ENCODE peak calls at places on chromosomes 6 and 20, in six cellular contexts. I is HCT116, K is HepG2, C is K562, N is SK-N-SH, E is Panc1. D is an unnamed sample.

GRCh38 chr6:117840541-117840983 is 66.5 kb upstream of the SLC35F1 start:
- DNase-seq in I (peak), K (peak), C (peak), N (peak), E (no peak), D (no peak)

GRCh38 chr20:25481235-25481917 is 73.9 kb downstream of the GINS1 start:
- DNase-seq in I (no peak), K (no peak), C (no peak), N (no peak), E (no peak), D (no peak)

GRCh38 chr20:48824830-48825550 is 2.8 kb downstream of the PREX1 start:
- DNase-seq in I (no peak), K (no peak), C (no peak), N (no peak), E (no peak), D (no peak)

GRCh38 chr6:126048635-126049034 is 62.3 kb downstream of the TRMT11 start:
- DNase-seq in I (no peak), K (no peak), C (no peak), N (no peak), E (no peak), D (no peak)

GRCh38 chr6:127102299-127102698 is 16.2 kb upstream of the RSPO3 start:
- DNase-seq in I (no peak), K (no peak), C (no peak), N (no peak), E (no peak), D (no peak)

GRCh38 chr6:9136141-9136865 is 701.0 kb upstream of the SLC35B3 start:
- DNase-seq in I (no peak), K (no peak), C (no peak), N (no peak), E (no peak), D (no peak)

GRCh38 chr6:17470953-17471335 is 77.5 kb downstream of the CAP2 start:
- DNase-seq in I (no peak), K (no peak), C (no peak), N (no peak), E (no peak), D (no peak)

GRCh38 chr6:32483968-32484613 is 44.4 kb downstream of the HLA-DRA start:
- DNase-seq in I (no peak), K (no peak), C (no peak), N (no peak), E (no peak), D (no peak)

GRCh38 chr6:33126101-33126714 is 50.4 kb downstream of the HLA-DPB1 start:
- DNase-seq in I (peak), K (peak), C (peak), N (peak), E (no peak), D (no peak)

GRCh38 chr6:137241481-137242011 is 22.4 kb upstream of the IFNGR1 start:
- DNase-seq in I (no peak), K (peak), C (no peak), N (no peak), E (no peak), D (no peak)

GRCh38 chr6:9257215-9257614 is 821.9 kb upstream of the SLC35B3 start:
- DNase-seq in I (no peak), K (no peak), C (no peak), N (no peak), E (no peak), D (no peak)

GRCh38 chr6:3669916-3670315 is 81.6 kb downstream of the PXDC1 start:
- DNase-seq in I (no peak), K (no peak), C (peak), N (no peak), E (no peak), D (no peak)

GRCh38 chr20:63519765-63520593 is 586 bp upstream of the PPDPF start:
- DNase-seq in I (no peak), K (no peak), C (peak), N (peak), E (no peak), D (no peak)

GRCh38 chr20:48986899-48987298 is 59.2 kb upstream of the CSE1L start:
- DNase-seq in I (no peak), K (peak), C (peak), N (peak), E (no peak), D (no peak)

GRCh38 chr20:17445561-17445960 is 85.6 kb downstream of the BFSP1 start:
- DNase-seq in I (no peak), K (no peak), C (no peak), N (no peak), E (no peak), D (no peak)

GRCh38 chr20:2006452-2007381 is 12.9 kb upstream of the PDYN start:
- DNase-seq in I (peak), K (peak), C (peak), N (peak), E (peak), D (no peak)

GRCh38 chr20:35630636-35631035 is 15.0 kb downstream of the SPAG4 start:
- DNase-seq in I (no peak), K (no peak), C (no peak), N (no peak), E (no peak), D (no peak)

GRCh38 chr20:36179170-36179945 is 24.8 kb downstream of the EPB41L1 start:
- DNase-seq in I (no peak), K (no peak), C (no peak), N (peak), E (no peak), D (no peak)

DNA sequence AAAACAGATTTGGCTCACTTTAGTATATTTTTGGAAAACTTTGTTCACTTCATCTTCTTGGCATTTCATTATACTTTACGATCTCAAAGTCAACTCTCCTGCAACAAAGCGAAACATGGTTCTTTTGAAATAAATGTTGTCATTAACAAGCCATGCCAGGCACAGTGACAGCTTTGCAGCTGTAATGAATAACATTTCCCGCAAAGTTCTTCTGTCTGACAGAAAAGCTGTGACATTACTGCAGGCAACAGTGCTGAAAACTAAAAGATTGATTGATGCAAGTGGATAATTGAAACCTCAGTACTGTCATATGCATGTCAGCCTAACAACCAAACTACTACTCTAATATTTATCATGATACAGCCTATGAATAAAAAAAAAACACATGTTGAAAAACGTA is 348.1 kb downstream of the FRK start:
- DNase-seq in I (no peak), K (no peak), C (no peak), N (no peak), E (no peak), D (no peak)
- TF ChIP-seq SIN3A in I (no peak), K (no peak), C (no peak), N (no peak), E (no peak), D (no peak)

GRCh38 chr6:87436435-87436834 is 28.7 kb downstream of the CFAP206 start:
- DNase-seq in I (peak), K (peak), C (peak), N (no peak), E (no peak), D (peak)
- TF ChIP-seq SIN3A in I (no peak), K (peak), C (no peak), N (no peak), E (no peak), D (no peak)

GRCh38 chr6:149567194-149567586 is 1.0 kb downstream of the GINM1 start:
- DNase-seq in I (no peak), K (no peak), C (no peak), N (no peak), E (no peak), D (no peak)
- TF ChIP-seq SIN3A in I (no peak), K (no peak), C (no peak), N (no peak), E (no peak), D (no peak)

GRCh38 chr6:88843040-88843439 is 120.4 kb downstream of the RNGTT start:
- DNase-seq in I (no peak), K (no peak), C (no peak), N (no peak), E (no peak), D (no peak)
- TF ChIP-seq SIN3A in I (no peak), K (no peak), C (no peak), N (no peak), E (no peak), D (no peak)

DNA sequence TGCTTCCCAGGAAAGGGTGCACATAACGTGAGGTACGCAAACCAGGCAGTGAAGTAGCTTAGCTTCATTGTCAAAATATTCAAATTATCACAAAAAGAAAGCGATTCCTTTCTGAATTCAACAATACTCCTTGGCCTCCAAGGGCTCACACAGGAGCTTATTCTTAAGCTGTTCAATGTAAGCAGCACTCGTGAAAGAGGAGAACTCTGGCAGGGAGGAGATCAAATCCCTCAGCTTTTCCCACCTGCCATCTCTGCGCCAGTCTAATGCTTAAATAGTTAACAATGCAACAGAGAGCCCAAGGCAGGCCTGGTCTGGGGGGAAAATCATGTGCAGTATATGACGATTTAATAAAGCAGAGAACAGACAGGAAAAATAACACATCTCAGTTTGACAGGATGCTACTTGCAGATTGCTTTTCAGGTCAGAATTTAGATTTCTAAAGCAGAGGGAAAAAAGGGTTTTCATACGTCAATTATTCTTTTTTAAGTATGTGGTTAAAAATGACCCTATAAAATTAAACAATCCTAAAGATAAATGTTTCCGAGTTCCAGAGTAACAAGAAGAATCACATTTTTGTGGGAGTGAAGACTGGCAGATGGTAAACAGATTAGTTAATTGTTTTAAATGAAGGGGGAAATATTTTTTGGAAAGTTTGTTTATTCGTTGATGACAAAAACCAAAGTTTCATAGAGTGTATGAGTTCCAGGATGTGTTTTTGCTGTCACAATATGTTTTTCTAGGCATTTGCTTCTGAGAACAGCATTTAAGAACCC is 46.0 kb downstream of the PLAGL1 start:
- DNase-seq in I (no peak), K (no peak), C (no peak), N (no peak), E (no peak), D (no peak)
- TF ChIP-seq SIN3A in I (no peak), K (no peak), C (no peak), N (no peak), E (no peak), D (no peak)

DNA sequence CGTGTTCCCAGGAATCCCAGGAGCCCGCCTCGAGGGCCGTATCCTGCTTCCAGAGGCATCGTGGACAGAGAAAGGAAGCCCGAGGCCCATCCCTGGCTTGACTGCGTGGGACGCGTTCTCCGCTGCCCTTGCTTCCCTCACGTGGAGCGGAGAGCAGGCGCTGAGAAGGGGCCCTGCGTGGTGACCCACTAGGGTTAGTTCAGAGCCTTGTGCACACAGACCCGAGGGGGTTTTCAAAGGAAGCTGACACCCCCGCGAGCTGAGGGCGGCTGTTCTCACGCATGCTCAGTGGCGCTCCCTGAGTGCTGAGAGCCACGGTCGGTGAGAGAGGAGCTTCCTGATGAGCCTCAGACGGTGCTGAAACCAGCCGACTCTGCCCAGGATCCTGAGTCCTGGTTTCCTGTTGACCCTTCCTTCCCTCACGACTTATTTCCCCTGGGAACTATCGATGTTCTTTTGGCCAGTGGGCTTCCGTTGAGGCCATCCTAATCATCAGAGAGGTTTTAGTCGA is 28.9 kb upstream of the CCR6 start:
- DNase-seq in I (no peak), K (no peak), C (no peak), N (no peak), E (no peak), D (peak)
- TF ChIP-seq SIN3A in I (no peak), K (no peak), C (no peak), N (no peak), E (no peak), D (no peak)

GRCh38 chr20:33680681-33681080 is 5.5 kb downstream of the E2F1 start:
- DNase-seq in I (no peak), K (no peak), C (no peak), N (no peak), E (no peak), D (no peak)
- TF ChIP-seq SIN3A in I (no peak), K (no peak), C (no peak), N (no peak), E (no peak), D (no peak)

DNA sequence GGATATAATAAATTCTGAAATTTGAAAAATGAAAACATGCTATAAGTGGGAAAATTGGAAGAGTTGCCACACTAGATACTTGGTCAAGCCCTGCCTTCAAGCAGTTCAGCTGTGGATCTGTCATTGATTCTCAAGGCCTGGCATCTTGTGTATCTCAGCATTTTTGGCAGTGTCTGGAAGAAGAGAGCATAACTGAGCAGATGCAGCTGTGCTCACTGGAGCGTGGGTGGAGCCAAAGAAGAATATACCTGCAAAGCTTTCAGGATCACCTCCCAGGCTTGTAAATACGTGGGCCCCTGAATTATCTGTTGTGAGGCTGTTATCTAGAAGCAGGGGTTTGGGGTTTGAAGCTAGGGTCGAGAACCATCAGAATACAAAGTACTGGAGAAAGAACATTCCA is 31.3 kb upstream of the CHD6 start:
- DNase-seq in I (no peak), K (no peak), C (no peak), N (no peak), E (no peak), D (no peak)
- TF ChIP-seq SIN3A in I (no peak), K (no peak), C (no peak), N (no peak), E (no peak), D (no peak)